ENCODE peak calls at places on chromosomes 2 and 18, in four cellular contexts. F is SIG-M5, V is NCI-H69, D is B cell. L is an unnamed sample.

GRCh38 chr2:59575191-59575590 is 978.3 kb downstream of the BCL11A start:
- DNase-seq in V (no peak), D (no peak), F (no peak), L (no peak)

GRCh38 chr2:47162780-47163179 is 7.7 kb upstream of the STPG4 start:
- DNase-seq in D (no peak), V (no peak), F (no peak), L (no peak)

GRCh38 chr2:246489-247145 is 17.2 kb downstream of the SH3YL1 start:
- DNase-seq in D (no peak), F (no peak), V (peak; percentile 56), L (peak; percentile 83)

GRCh38 chr2:218217366-218218309 is 649 bp downstream of the ARPC2 start:
- DNase-seq in F (no peak), D (peak; percentile 76), V (peak; percentile 42), L (peak; percentile 65)

GRCh38 chr2:154097823-154098398 is 226.2 kb downstream of the GALNT13 start:
- DNase-seq in V (no peak), F (no peak), D (no peak), L (no peak)

GRCh38 chr18:79798346-79798998 is 734 bp downstream of the KCNG2 start:
- DNase-seq in F (no peak), D (no peak), V (peak; percentile 18), L (peak; percentile 41)

GRCh38 chr2:175167076-175167791 is 769 bp downstream of the ATF2 start:
- DNase-seq in V (peak; percentile 67), F (no peak), D (no peak), L (peak; percentile 77)

GRCh38 chr2:232781765-232782164 is 5.4 kb upstream of the KCNJ13 start:
- DNase-seq in D (no peak), F (no peak), V (no peak), L (peak; percentile 23)

GRCh38 chr2:144624451-144624850 is 104.5 kb upstream of the ZEB2 start:
- DNase-seq in V (no peak), D (no peak), F (no peak), L (no peak)

GRCh38 chr18:9643549-9643948 is 29.2 kb upstream of the PPP4R1 start:
- DNase-seq in V (peak; percentile 29), F (no peak), D (no peak), L (peak; percentile 93)

GRCh38 chr2:233129351-233129978 is 69.3 kb downstream of the INPP5D start:
- DNase-seq in F (no peak), D (no peak), V (peak; percentile 34), L (peak; percentile 22)

GRCh38 chr2:9497017-9497416 is 22.7 kb downstream of the IAH1 start:
- DNase-seq in F (no peak), D (no peak), V (peak; percentile 33), L (no peak)

GRCh38 chr2:25161055-25161781 is 7.2 kb downstream of the POMC start:
- DNase-seq in V (no peak), D (peak; percentile 71), F (no peak), L (peak; percentile 85)

GRCh38 chr2:108412995-108413726 is 35.4 kb downstream of the SULT1C4 start:
- DNase-seq in D (no peak), V (no peak), F (no peak), L (no peak)

GRCh38 chr2:46873632-46874068 is 42.0 kb downstream of the MCFD2 start:
- DNase-seq in F (peak; percentile 16), V (peak; percentile 50), D (no peak), L (peak; percentile 52)

GRCh38 chr2:72985136-72985535 is 67.8 kb downstream of the EMX1 start:
- DNase-seq in D (no peak), F (no peak), V (no peak), L (no peak)

GRCh38 chr2:24643051-24643450 is 150.1 kb downstream of the PTRHD1 start:
- DNase-seq in D (no peak), F (no peak), V (peak; percentile 38), L (no peak)

GRCh38 chr2:160993543-160994090 is 166.6 kb upstream of the TANK start:
- DNase-seq in F (no peak), V (no peak), D (no peak), L (peak; percentile 93)

GRCh38 chr2:234571620-234572407 is 74.9 kb upstream of the ARL4C start:
- DNase-seq in V (no peak), F (no peak), D (peak; percentile 73), L (no peak)

GRCh38 chr2:239383796-239384156 is 17.0 kb downstream of the HDAC4 start:
- DNase-seq in F (no peak), D (no peak), V (no peak), L (no peak)

GRCh38 chr2:135633582-135633981 is 102.3 kb downstream of the R3HDM1 start:
- DNase-seq in F (no peak), D (no peak), V (no peak), L (no peak)

GRCh38 chr18:35028556-35028955 is 12.7 kb upstream of the MAPRE2 start:
- DNase-seq in D (no peak), F (no peak), V (no peak), L (no peak)

GRCh38 chr18:48613589-48613988 is 74.8 kb downstream of the CTIF start:
- DNase-seq in D (no peak), F (no peak), V (no peak), L (peak; percentile 75)

GRCh38 chr2:111123751-111124150 is 3.0 kb downstream of the BCL2L11 start:
- DNase-seq in D (no peak), F (no peak), V (no peak), L (no peak)

GRCh38 chr2:149428783-149429182 is 98.4 kb downstream of the LYPD6 start:
- DNase-seq in F (no peak), V (no peak), D (no peak), L (no peak)

GRCh38 chr2:98452396-98453027 is 7.9 kb downstream of the INPP4A start:
- DNase-seq in F (no peak), D (no peak), V (no peak), L (no peak)

GRCh38 chr2:231642631-231643493 is 50.2 kb downstream of the TEX44 start:
- DNase-seq in V (peak; percentile 85), D (peak; percentile 54), F (peak; percentile 25), L (peak; percentile 84)

GRCh38 chr2:10190737-10191532 is 68.4 kb downstream of the RRM2 start:
- DNase-seq in V (no peak), D (no peak), F (no peak), L (no peak)

GRCh38 chr18:75212626-75213110 is 2.1 kb downstream of the TSHZ1 start:
- DNase-seq in F (no peak), D (no peak), V (peak; percentile 90), L (no peak)

GRCh38 chr2:237471457-237472186 is 15.4 kb upstream of the MLPH start:
- DNase-seq in V (peak; percentile 72), F (no peak), D (no peak), L (peak; percentile 57)